ENCODE peak calls at places on chromosome 3, in eight cellular contexts. H, D, O, L, Z, Q, F and J are unnamed samples.

GRCh38 chr3:46663611-46664135 is 29.8 kb downstream of the ALS2CL start:
- DNase-seq in H (peak; percentile 64), D (no peak), O (no peak), L (peak; percentile 6), Z (peak; percentile 42), Q (no peak), F (no peak), J (no peak)

GRCh38 chr3:63576826-63577225 is 75.6 kb upstream of the SNTN start:
- DNase-seq in H (no peak), D (no peak), O (no peak), L (no peak), Z (peak; percentile 90), Q (no peak), F (no peak), J (no peak)

GRCh38 chr3:121995190-121996137 is 26.6 kb downstream of the ILDR1 start:
- DNase-seq in H (peak; percentile 65), D (peak; percentile 76), O (peak; percentile 33), L (peak; percentile 78), Z (peak; percentile 96), Q (peak; percentile 69), F (peak; percentile 74), J (peak; percentile 56)

GRCh38 chr3:42070089-42070885 is 20.9 kb upstream of the TRAK1 start:
- DNase-seq in H (no peak), D (no peak), O (no peak), L (peak; percentile 51), Z (peak; percentile 51), Q (no peak), F (no peak), J (no peak)

GRCh38 chr3:31813197-31813596 is 167.9 kb downstream of the OSBPL10 start:
- DNase-seq in H (no peak), D (no peak), O (no peak), L (no peak), Z (peak; percentile 45), Q (no peak), F (no peak), J (no peak)

GRCh38 chr3:45774581-45775505 is 21.5 kb downstream of the SLC6A20 start:
- DNase-seq in H (no peak), D (no peak), O (no peak), L (no peak), Z (no peak), Q (no peak), F (no peak), J (no peak)

GRCh38 chr3:113271594-113272368 is 60.4 kb downstream of the BOC start:
- DNase-seq in H (no peak), D (no peak), O (no peak), L (no peak), Z (no peak), Q (no peak), F (no peak), J (no peak)

GRCh38 chr3:62167566-62168262 is 205.6 kb downstream of the FEZF2 start:
- DNase-seq in H (no peak), D (no peak), O (no peak), L (no peak), Z (no peak), Q (no peak), F (peak; percentile 69), J (no peak)

GRCh38 chr3:141412087-141412935 is 44.0 kb downstream of the ZBTB38 start:
- DNase-seq in H (no peak), D (peak; percentile 86), O (peak; percentile 80), L (peak; percentile 64), Z (peak; percentile 83), Q (no peak), F (peak; percentile 84), J (no peak)

GRCh38 chr3:50267280-50267913 is 1.6 kb upstream of the SEMA3B start:
- DNase-seq in H (peak; percentile 88), D (no peak), O (no peak), L (peak; percentile 79), Z (no peak), Q (no peak), F (no peak), J (no peak)

GRCh38 chr3:63912768-63913588 is 795 bp upstream of the SCAANT1 start:
- DNase-seq in H (peak; percentile 74), D (no peak), O (peak; percentile 76), L (peak; percentile 81), Z (peak; percentile 47), Q (peak; percentile 12), F (peak; percentile 66), J (no peak)

GRCh38 chr3:100103558-100104441 is 10.5 kb downstream of the FILIP1L start:
- DNase-seq in H (no peak), D (peak; percentile 80), O (no peak), L (peak; percentile 8), Z (no peak), Q (peak; percentile 38), F (peak; percentile 83), J (no peak)

GRCh38 chr3:105837143-105837740 is 31.6 kb downstream of the CBLB start:
- DNase-seq in H (no peak), D (no peak), O (no peak), L (no peak), Z (no peak), Q (no peak), F (peak; percentile 57), J (no peak)
- H3K4me3 ChIP-seq in H (no peak overlapping the region), D (no peak overlapping the region), O (no peak overlapping the region), L (no peak overlapping the region), Z (no peak overlapping the region), Q (no peak overlapping the region), F (no peak overlapping the region), J (no peak overlapping the region)

GRCh38 chr3:14758297-14758696 is 60.5 kb upstream of the FGD5 start:
- DNase-seq in H (no peak), D (no peak), O (no peak), L (no peak), Z (no peak), Q (no peak), F (no peak), J (no peak)

GRCh38 chr3:14758893-14759292 is 59.9 kb upstream of the FGD5 start:
- DNase-seq in H (no peak), D (no peak), O (no peak), L (no peak), Z (no peak), Q (no peak), F (no peak), J (no peak)

GRCh38 chr3:14762701-14763100 is 56.1 kb upstream of the FGD5 start:
- DNase-seq in H (no peak), D (no peak), O (no peak), L (no peak), Z (no peak), Q (no peak), F (no peak), J (no peak)

GRCh38 chr3:14760185-14760584 is 58.6 kb upstream of the FGD5 start:
- DNase-seq in H (no peak), D (no peak), O (no peak), L (no peak), Z (no peak), Q (no peak), F (no peak), J (no peak)

GRCh38 chr3:14761121-14761672 is 57.6 kb upstream of the FGD5 start:
- DNase-seq in H (no peak), D (no peak), O (no peak), L (no peak), Z (no peak), Q (no peak), F (no peak), J (no peak)
- TF ChIP-seq CTCF in H (no peak), D (no peak), O (no peak), L (no peak), Z (no peak), Q (no peak), F (no peak), J (no peak)

GRCh38 chr3:13039286-13039896 is 33.8 kb downstream of the IQSEC1 start:
- DNase-seq in H (no peak), D (no peak), O (no peak), L (no peak), Z (no peak), Q (no peak), F (no peak), J (no peak)
- H3K4me3 ChIP-seq in H (peak overlapping the region; percentile 16), D (no peak overlapping the region), O (no peak overlapping the region), L (no peak overlapping the region), Z (no peak overlapping the region), Q (no peak overlapping the region), F (no peak overlapping the region), J (no peak overlapping the region)

DNA sequence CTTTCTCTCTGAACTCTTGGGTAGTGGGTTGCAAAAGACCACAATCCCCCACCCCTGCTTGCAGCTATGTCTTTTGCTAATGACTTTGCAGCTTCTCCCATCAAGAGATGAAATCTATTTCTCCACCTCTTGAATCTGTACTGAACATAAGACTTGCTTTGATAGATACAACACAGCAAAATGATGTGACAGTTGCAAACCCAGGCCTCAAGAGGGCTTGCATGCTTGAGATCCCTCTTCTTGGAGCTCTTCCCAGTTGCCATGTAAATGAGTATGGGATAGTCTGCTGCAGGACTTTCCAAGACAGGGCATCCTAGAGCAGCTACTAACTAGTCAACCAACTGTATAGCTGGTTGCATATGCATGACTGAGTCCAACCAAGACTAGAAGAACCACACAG is 783.6 kb downstream of the PDCD6IP start:
- DNase-seq in H (no peak), D (no peak), O (no peak), L (no peak), Z (no peak), Q (no peak), F (no peak), J (no peak)
- TF ChIP-seq CTCF in H (no peak), D (no peak), O (no peak), L (no peak), Z (no peak), Q (no peak), F (no peak), J (no peak)

GRCh38 chr3:179067839-179068238 is 3.8 kb downstream of the ZMAT3 start:
- DNase-seq in H (no peak), D (no peak), O (peak; percentile 10), L (no peak), Z (no peak), Q (no peak), F (no peak), J (no peak)

GRCh38 chr3:179071161-179071568 is 444 bp downstream of the ZMAT3 start:
- DNase-seq in H (no peak), D (peak; percentile 51), O (peak; percentile 50), L (peak; percentile 30), Z (peak; percentile 56), Q (no peak), F (peak; percentile 42), J (no peak)

GRCh38 chr3:179069762-179070390 is 1.7 kb downstream of the ZMAT3 start:
- DNase-seq in H (no peak), D (peak; percentile 4), O (peak; percentile 77), L (no peak), Z (peak; percentile 55), Q (no peak), F (peak; percentile 58), J (no peak)

GRCh38 chr3:179067291-179067690 is 4.3 kb downstream of the ZMAT3 start:
- DNase-seq in H (no peak), D (no peak), O (no peak), L (no peak), Z (no peak), Q (no peak), F (no peak), J (no peak)

DNA sequence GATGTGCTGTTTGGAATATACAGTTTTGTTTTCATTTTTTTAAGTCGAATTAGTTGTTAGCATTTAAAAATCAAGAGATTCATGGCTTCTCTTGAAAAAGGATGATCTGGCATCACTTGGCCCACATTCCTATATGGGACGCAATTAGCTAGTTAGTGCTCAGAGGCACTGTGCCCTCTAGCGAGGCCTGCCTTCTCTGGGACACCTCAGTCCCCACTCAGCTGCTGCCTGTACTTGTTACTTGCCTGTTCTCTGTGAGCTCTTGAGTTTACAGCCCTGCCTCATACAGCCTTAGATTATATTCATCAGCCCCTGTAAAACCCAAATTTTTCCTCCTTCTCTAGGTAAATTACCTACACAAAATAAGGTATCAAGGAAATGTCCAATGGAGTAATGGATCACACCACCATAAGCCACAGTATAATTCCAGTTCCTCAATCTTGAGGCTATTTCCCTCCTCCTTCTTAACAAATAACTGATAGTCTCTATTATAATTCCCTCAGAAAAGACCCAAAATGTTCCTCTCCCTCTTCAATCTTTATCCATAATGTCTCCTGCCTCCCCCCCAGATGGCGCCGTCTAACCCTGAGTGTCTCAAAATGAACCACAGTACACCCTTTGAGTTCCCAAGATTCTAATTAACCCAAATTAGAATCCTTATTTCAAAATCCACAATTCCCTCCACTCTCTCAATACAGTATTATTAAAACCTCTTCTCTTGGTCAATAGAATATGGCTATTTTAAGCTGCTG is 2.7 kb downstream of the ZMAT3 start:
- DNase-seq in H (no peak), D (no peak), O (peak; percentile 42), L (peak; percentile 19), Z (no peak), Q (no peak), F (peak; percentile 23), J (no peak)
- H3K4me3 ChIP-seq in H (no peak overlapping the region), D (no peak overlapping the region), O (peak overlapping the region; percentile 93), L (no peak overlapping the region), Z (no peak overlapping the region), Q (peak overlapping the region; percentile 7), F (peak overlapping the region; percentile 70), J (peak overlapping the region; percentile 96)